ENCODE peak calls at places on chromosomes 5 and 9, in four cellular contexts. W is CD4-positive, alpha-beta memory T cell; Q is WERI-Rb-1; R is brain microvascular endothelial cell. S is an unnamed sample.
A peak's percentile ranks its signal among the peaks of the same experiment; 100 is the strongest.

GRCh38 chr9:126563556-126563955 is 50.2 kb upstream of the LMX1B start:
- DNase-seq in W (no peak), Q (no peak), R (no peak), S (no peak)

GRCh38 chr9:91253488-91253887 is 108.2 kb downstream of the AUH start:
- DNase-seq in W (peak; percentile 28), Q (no peak), R (peak; percentile 28), S (peak; percentile 29)

GRCh38 chr9:104836767-104837166 is 72.8 kb downstream of the NIPSNAP3B start:
- DNase-seq in W (no peak), Q (no peak), R (no peak), S (peak; percentile 32)

GRCh38 chr5:74318985-74319563 is 321.5 kb downstream of the ENC1 start:
- DNase-seq in W (no peak), Q (no peak), R (no peak), S (no peak)

GRCh38 chr5:154756203-154756870 is 1.2 kb downstream of the LARP1 start:
- DNase-seq in W (peak; percentile 31), Q (peak; percentile 23), R (no peak), S (peak; percentile 59)

GRCh38 chr9:16521868-16522381 is 348.5 kb downstream of the BNC2 start:
- DNase-seq in W (no peak), Q (no peak), R (peak; percentile 40), S (no peak)

GRCh38 chr5:139104577-139105271 is 93.4 kb downstream of the SIL1 start:
- DNase-seq in W (no peak), Q (peak; percentile 43), R (peak; percentile 72), S (peak; percentile 96)

GRCh38 chr5:31427013-31427783 is 104.7 kb downstream of the DROSHA start:
- DNase-seq in W (no peak), Q (peak; percentile 56), R (no peak), S (peak; percentile 33)

GRCh38 chr5:33806736-33807442 is 84.9 kb downstream of the ADAMTS12 start:
- DNase-seq in W (no peak), Q (no peak), R (peak; percentile 61), S (no peak)

GRCh38 chr9:20853866-20854265 is 169.8 kb downstream of the FOCAD start:
- DNase-seq in W (no peak), Q (no peak), R (no peak), S (no peak)

GRCh38 chr9:4143951-4144717 is 155.7 kb downstream of the GLIS3 start:
- DNase-seq in W (no peak), Q (no peak), R (no peak), S (peak; percentile 25)

GRCh38 chr5:35672995-35673394 is 55.3 kb downstream of the SPEF2 start:
- DNase-seq in W (peak; percentile 54), Q (no peak), R (no peak), S (no peak)

GRCh38 chr5:21806943-21807342 is 1046.2 kb downstream of the CDH12 start:
- DNase-seq in W (no peak), Q (no peak), R (peak; percentile 28), S (no peak)

GRCh38 chr9:114370985-114371335 is 16.8 kb downstream of the AKNA start:
- DNase-seq in W (no peak), Q (peak; percentile 43), R (no peak), S (no peak)

GRCh38 chr9:114372971-114373591 is 14.7 kb downstream of the AKNA start:
- DNase-seq in W (peak; percentile 91), Q (no peak), R (no peak), S (peak; percentile 23)

GRCh38 chr9:114370251-114370984 is 17.4 kb downstream of the AKNA start:
- DNase-seq in W (no peak), Q (peak; percentile 99), R (no peak), S (no peak)

GRCh38 chr9:114371986-114372917 is 15.5 kb downstream of the AKNA start:
- DNase-seq in W (peak; percentile 63), Q (no peak), R (no peak), S (peak; percentile 72)

DNA sequence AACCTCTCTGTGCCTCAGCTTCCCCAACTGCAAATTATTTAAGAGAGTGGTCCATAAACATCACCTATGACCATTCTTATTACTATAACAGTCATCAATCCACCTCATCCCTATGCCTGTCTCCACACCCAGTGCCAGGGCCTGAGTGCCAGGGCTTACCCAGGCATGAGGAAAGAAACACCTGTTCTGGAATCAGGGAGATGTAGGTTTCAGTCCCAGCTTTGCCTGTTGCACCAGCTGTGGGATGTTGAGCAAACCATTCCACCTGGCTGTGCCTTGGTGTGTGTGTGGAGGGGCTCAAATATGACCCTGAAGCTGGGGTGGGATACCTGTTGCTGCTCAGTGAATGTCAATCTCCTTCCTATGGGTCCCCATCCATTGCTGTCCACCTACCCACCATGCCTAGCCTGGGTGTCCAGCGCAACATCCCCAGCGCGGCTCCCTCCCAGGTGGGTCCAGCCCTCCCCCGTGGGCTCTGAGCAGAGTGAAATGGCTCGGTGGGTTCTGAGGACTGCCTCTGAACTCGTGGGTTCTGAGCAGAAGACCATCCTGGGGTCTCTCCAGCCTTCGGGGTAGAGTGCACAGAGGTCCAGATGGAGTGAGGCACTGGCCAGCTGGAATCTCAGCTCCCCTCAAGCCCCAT is 16.3 kb downstream of the AKNA start:
- DNase-seq in W (no peak), Q (no peak), R (no peak), S (no peak)
- H3K4me3 ChIP-seq in W (no peak overlapping the region), Q (no peak overlapping the region), R (no peak overlapping the region), S (no peak overlapping the region)

DNA sequence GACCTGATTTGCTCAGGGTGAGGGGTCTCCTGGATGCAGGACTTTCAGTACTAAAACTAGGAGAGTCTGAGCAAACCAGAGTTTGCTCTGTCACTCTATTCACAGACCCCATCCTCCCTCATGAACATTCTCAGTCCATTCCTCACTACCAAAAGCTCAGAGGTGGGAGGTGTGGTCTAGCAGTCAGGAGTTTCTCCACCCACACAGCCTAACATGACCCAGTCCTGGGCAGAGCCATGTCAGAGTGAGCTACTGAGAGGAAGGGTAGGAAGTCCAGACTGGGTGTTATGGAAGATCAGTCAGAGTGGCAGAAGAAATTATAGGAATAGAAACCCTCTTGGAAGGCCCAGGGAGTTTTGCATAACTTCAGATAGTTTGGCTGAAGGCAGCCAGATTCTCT is 113.3 kb upstream of the GRAMD2B start:
- DNase-seq in W (no peak), Q (no peak), R (peak; percentile 7), S (no peak)
- H3K36me3 ChIP-seq in W (no peaks in the 10 kb centered on the region), Q (no peaks in the 10 kb centered on the region), R (no peaks in the 10 kb centered on the region), S (no peaks in the 10 kb centered on the region)

DNA sequence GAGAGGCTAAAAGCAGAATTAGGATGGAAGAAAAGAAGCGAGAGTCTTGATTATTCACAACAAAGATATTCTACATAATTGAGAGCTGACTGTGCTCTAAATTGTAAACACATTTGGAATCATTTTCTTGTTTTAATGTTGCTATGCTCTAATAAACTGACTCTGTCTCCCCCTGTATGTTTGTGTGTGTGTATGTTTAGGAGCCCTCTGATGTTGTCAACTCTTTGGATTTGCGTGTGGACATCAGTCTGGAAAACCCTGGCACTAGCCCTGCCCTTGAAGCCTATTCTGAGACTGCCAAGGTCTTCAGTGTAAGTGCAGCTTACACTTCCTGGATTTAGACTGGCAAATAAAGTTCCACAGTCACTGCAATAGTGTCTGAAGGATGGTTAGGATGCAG is 37.8 kb downstream of the MOCS2 start:
- DNase-seq in W (no peak), Q (no peak), R (no peak), S (peak; percentile 17)
- H3K27ac ChIP-seq in W (no peak overlapping the region), Q (no peak overlapping the region), R (no peak overlapping the region), S (no peak overlapping the region)

GRCh38 chr9:94922098-94922607 is 195.7 kb downstream of the AOPEP start:
- DNase-seq in W (no peak), Q (no peak), R (peak; percentile 97), S (peak; percentile 96)

GRCh38 chr9:94921072-94921471 is 194.6 kb downstream of the AOPEP start:
- DNase-seq in W (no peak), Q (no peak), R (peak; percentile 74), S (peak; percentile 42)

GRCh38 chr9:94920439-94920951 is 194.0 kb downstream of the AOPEP start:
- DNase-seq in W (no peak), Q (no peak), R (no peak), S (peak; percentile 79)

GRCh38 chr9:94922691-94923107 is 196.2 kb downstream of the AOPEP start:
- DNase-seq in W (no peak), Q (no peak), R (no peak), S (no peak)

GRCh38 chr9:94921656-94922055 is 195.2 kb downstream of the AOPEP start:
- DNase-seq in W (no peak), Q (no peak), R (no peak), S (no peak)
- H3K4me3 ChIP-seq in W (no peak overlapping the region), Q (no peak overlapping the region), R (no peak overlapping the region), S (no peak overlapping the region)